ENCODE peak calls at places on chromosomes 5 and 9, in ten cellular contexts. K is psoas muscle, A is tibial artery, W is GM06990, M is DND-41, O is IMR-90, H is cardiac muscle cell, Z is HFF-Myc, U is GM12864, Y is ascending aorta. E is an unnamed sample.

GRCh38 chr5:116144103-116144502 is 59.3 kb downstream of the COMMD10 start:
- DNase-seq in Z (no peak), Y (no peak), M (no peak), O (peak), W (no peak), H (peak), U (no peak), A (no peak), K (no peak), E (peak)

GRCh38 chr9:114805670-114806551 is at the start of gene TNFSF15:
- DNase-seq in U (peak), Y (no peak), K (peak), M (peak), W (peak), O (peak), Z (no peak), H (no peak), A (peak), E (no peak)

GRCh38 chr5:116492016-116492623 is 82.5 kb downstream of the SEMA6A start:
- DNase-seq in H (peak), A (no peak), K (no peak), U (no peak), M (peak), Y (no peak), Z (peak), O (peak), W (no peak), E (peak)

GRCh38 chr9:129826344-129826743 is 2.4 kb upstream of the TOR1A start:
- DNase-seq in U (no peak), A (no peak), W (no peak), O (no peak), K (no peak), Z (peak), H (no peak), Y (no peak), M (no peak), E (peak)

GRCh38 chr9:91179237-91180138 is 182.2 kb downstream of the AUH start:
- DNase-seq in H (no peak), W (no peak), K (no peak), M (no peak), O (peak), Z (no peak), U (no peak), Y (peak), A (no peak), E (peak)

GRCh38 chr9:22363421-22363887 is 83.2 kb upstream of the DMRTA1 start:
- DNase-seq in W (no peak), K (no peak), M (no peak), Y (no peak), H (no peak), A (no peak), Z (no peak), O (no peak), U (no peak), E (no peak)

GRCh38 chr9:130745829-130746228 is 52.2 kb downstream of the EXOSC2 start:
- DNase-seq in A (no peak), Z (no peak), U (no peak), H (no peak), Y (no peak), O (no peak), W (no peak), K (no peak), M (no peak), E (no peak)

GRCh38 chr9:34891386-34891785 is 66.7 kb upstream of the PHF24 start:
- DNase-seq in K (no peak), A (no peak), W (no peak), U (no peak), M (no peak), H (no peak), Z (no peak), O (no peak), Y (no peak), E (peak)

GRCh38 chr5:73307645-73308346 is 134.8 kb downstream of the TMEM174 start:
- DNase-seq in Y (no peak), Z (no peak), H (no peak), A (no peak), W (no peak), U (no peak), M (no peak), K (no peak), O (no peak), E (no peak)

GRCh38 chr5:136620016-136620419 is 254.7 kb upstream of the TRPC7 start:
- DNase-seq in M (no peak), A (no peak), O (peak), K (no peak), H (peak), Z (peak), Y (no peak), W (no peak), U (no peak), E (peak)

GRCh38 chr5:140630296-140630695 is 2.7 kb downstream of the CD14 start:
- DNase-seq in Y (no peak), A (no peak), M (no peak), H (no peak), O (no peak), W (no peak), Z (no peak), K (no peak), U (no peak), E (peak)

GRCh38 chr9:129988607-129989361 is 54.2 kb downstream of the FNBP1 start:
- DNase-seq in U (peak), H (no peak), M (no peak), A (no peak), W (peak), O (no peak), K (no peak), Z (no peak), Y (peak), E (no peak)

GRCh38 chr9:87751869-87752268 is 25.9 kb downstream of the CTSL start:
- DNase-seq in U (no peak), W (no peak), M (no peak), Z (no peak), O (no peak), K (no peak), H (no peak), A (no peak), Y (no peak), E (no peak)

GRCh38 chr9:27534131-27534530 is 4.5 kb upstream of the MOB3B start:
- DNase-seq in W (no peak), K (no peak), U (no peak), M (no peak), A (no peak), Z (no peak), O (no peak), H (no peak), Y (no peak), E (no peak)

GRCh38 chr9:112917027-112917986 is 26.6 kb upstream of the SLC46A2 start:
- DNase-seq in H (no peak), K (no peak), O (no peak), Y (no peak), W (no peak), U (no peak), A (no peak), M (no peak), Z (no peak), E (no peak)

GRCh38 chr5:81183811-81184748 is 49.0 kb upstream of the CKMT2 start:
- DNase-seq in W (no peak), Z (no peak), O (no peak), U (no peak), Y (no peak), K (no peak), M (no peak), H (no peak), A (no peak), E (no peak)

GRCh38 chr5:102807878-102808502 is 52.9 kb downstream of the PAM start:
- DNase-seq in U (no peak), M (peak), Y (no peak), A (no peak), K (no peak), Z (peak), W (no peak), O (peak), H (no peak), E (peak)

GRCh38 chr5:110736763-110737162 is 2.0 kb upstream of the SLC25A46 start:
- DNase-seq in W (no peak), A (no peak), Z (no peak), U (no peak), H (no peak), Y (no peak), M (no peak), K (no peak), O (no peak), E (no peak)
- H3K4me3 ChIP-seq in W (no peak), A (no peak), Z (no peak), U (no peak), H (no peak), Y (no peak), M (no peak), K (no peak), O (no peak), E (no peak)

GRCh38 chr5:164324239-164324638 is 818.8 kb downstream of the MAT2B start:
- DNase-seq in U (no peak), M (no peak), A (no peak), Z (no peak), O (no peak), Y (no peak), H (no peak), W (no peak), K (no peak), E (no peak)

DNA sequence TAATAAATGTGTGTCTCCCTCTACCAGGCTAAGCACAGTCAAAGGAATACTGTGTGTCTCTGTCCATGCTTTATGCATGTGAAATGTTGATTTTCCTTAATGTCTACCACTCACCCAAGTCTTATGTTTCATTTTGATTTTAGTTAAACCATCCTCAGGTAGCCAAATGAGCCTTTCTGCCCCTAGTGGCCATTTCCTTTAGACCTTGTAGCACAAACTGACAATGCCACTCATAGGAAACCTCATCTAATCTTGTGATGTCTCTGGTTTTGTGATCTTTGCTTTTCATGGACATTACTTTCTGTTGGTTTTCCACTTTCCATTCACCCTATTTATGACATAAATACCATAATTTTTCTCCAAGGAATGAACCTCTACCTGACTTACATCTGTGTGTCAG is 820.8 kb downstream of the MAT2B start:
- DNase-seq in O (no peak), U (no peak), H (no peak), Z (no peak), A (no peak), M (no peak), K (no peak), W (no peak), Y (no peak), E (no peak)
- TF ChIP-seq CTCF in O (no peak), U (peak), H (peak), Z (peak), A (no peak), M (no peak), K (no peak), W (peak), Y (no peak), E (peak)

GRCh38 chr5:93886917-93887361 is 145.5 kb upstream of the POU5F2 start:
- DNase-seq in U (no peak), A (no peak), H (peak), Y (no peak), K (no peak), O (peak), Z (no peak), W (no peak), M (peak), E (peak)
- H3K4me3 ChIP-seq in U (no peak), A (no peak), H (no peak), Y (no peak), K (no peak), O (peak), Z (no peak), W (no peak), M (peak), E (no peak)

DNA sequence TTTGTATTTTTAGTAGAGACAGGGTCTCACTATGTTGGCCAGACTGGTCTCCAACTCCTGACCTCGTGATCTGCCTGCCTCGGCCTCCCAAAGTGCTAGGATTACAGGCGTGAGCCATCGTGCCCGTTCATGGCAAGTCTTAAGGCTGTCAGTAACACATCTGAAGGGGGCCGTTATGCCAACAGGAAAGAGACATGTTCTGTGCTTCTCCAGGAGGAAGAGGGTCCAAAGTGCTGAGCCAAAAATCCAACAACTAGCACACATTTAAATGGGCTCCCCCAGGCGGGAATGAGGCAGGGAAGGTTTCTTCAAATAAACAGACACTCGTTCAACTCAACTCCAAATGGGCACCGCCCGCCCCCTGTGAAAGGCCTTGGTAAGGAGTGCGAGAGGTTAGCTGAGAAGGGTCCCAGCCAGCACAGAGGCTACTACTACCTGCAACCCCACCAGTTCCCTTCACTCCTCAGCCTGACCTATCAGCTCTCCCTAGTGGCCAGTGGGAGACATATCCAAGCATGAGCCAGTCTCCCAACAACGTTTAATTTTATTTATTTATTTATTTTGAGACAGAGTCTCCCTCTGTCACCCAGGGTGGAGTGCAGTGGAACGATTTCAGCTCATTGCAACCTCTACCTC is 84.1 kb upstream of the DMRT1 start:
- DNase-seq in O (peak), W (no peak), H (peak), K (no peak), Z (no peak), A (no peak), M (peak), U (no peak), Y (peak), E (peak)
- TF ChIP-seq CTCF in O (peak), W (peak), H (peak), K (peak), Z (peak), A (peak), M (peak), U (peak), Y (peak), E (peak)

DNA sequence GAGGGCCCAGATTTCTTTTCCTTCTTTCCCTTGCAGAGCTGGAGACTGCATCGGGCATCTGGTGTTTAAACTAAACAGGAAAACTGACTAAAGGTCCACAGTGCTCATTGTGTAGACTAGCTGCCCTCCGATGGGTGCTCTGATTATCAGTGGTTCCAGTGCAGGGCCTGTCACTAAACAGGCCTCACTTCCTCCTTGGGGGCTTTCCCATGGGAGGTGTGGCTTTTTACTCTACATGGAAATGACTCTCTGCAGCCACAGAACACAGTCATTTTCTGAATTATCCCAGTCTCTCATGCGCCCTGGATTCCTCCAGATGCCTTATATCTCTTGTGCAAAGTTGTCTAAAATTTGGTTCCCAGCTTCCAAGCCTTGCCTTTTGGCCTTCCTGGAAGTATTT is 199.2 kb downstream of the TRIO start:
- DNase-seq in W (no peak), O (peak), M (no peak), A (no peak), Y (no peak), Z (no peak), U (no peak), K (no peak), H (no peak), E (peak)
- H3K4me3 ChIP-seq in W (no peak), O (no peak), M (no peak), A (no peak), Y (no peak), Z (no peak), U (no peak), K (no peak), H (no peak), E (no peak)

GRCh38 chr5:123949807-123950206 is 437.8 kb downstream of the CSNK1G3 start:
- DNase-seq in M (no peak), H (no peak), U (no peak), A (no peak), K (no peak), O (no peak), W (no peak), Z (no peak), Y (no peak), E (no peak)
- TF ChIP-seq CTCF in M (no peak), H (no peak), U (no peak), A (no peak), K (no peak), O (no peak), W (no peak), Z (no peak), Y (no peak), E (no peak)

DNA sequence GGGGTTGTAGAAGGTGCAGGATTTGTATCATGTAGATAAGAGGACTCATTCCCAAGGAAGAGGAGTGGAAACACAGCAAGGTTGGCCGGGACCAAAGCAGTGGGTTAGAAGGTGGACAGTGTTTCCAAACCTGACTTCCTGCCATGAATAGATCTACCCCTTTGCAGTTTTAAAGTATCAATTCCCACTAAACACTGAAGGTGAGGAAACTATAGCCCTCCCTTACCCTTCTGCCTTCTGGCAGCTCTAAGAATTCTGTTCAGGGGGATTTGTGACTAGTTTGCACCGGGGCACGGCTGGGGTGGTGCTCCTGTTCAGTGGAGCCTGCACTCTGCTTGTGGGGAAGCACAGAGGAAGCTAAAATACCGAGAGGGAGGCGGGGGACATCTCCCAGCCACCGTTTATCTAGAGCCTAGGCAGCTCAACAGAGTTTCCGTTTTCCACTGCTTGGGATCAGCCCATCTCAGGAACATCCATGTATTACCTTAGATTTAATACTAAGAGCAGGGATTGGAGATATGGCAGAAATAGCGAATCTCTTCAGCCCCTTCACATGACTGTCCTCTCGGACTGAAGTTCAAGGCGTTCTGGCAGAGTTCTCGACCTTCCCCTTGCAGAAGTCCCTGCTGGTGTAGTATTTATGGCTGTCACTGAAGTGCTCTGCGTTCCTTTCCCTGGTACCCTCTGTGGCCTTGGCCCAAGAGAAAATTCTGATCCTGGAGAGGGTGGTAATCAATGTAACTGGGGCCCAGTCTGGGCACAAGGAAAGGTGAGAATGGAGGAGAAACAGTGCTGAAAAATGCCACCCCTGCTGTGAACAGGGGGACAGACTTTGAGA is 5.5 kb downstream of the ISL1 start:
- DNase-seq in O (no peak), K (no peak), U (no peak), A (no peak), Y (no peak), Z (no peak), H (no peak), W (no peak), M (no peak), E (no peak)
- H3K4me3 ChIP-seq in O (no peak), K (no peak), U (no peak), A (peak), Y (peak), Z (peak), H (peak), W (no peak), M (no peak), E (no peak)

GRCh38 chr9:33228606-33229005 is 11.4 kb upstream of the SPINK4 start:
- DNase-seq in A (no peak), H (no peak), M (no peak), Y (no peak), O (no peak), W (no peak), U (no peak), K (no peak), Z (no peak), E (no peak)

GRCh38 chr9:33230756-33231691 is 8.9 kb upstream of the SPINK4 start:
- DNase-seq in H (no peak), A (no peak), K (no peak), Z (no peak), M (no peak), U (no peak), Y (no peak), O (no peak), W (no peak), E (no peak)

GRCh38 chr9:33227741-33228140 is 12.2 kb upstream of the SPINK4 start:
- DNase-seq in H (no peak), K (no peak), Z (no peak), U (no peak), A (no peak), M (no peak), O (no peak), W (no peak), Y (no peak), E (no peak)

GRCh38 chr9:33227013-33227398 is 13.0 kb upstream of the SPINK4 start:
- DNase-seq in H (no peak), M (no peak), U (no peak), O (no peak), Y (peak), K (peak), W (peak), A (peak), Z (no peak), E (no peak)

DNA sequence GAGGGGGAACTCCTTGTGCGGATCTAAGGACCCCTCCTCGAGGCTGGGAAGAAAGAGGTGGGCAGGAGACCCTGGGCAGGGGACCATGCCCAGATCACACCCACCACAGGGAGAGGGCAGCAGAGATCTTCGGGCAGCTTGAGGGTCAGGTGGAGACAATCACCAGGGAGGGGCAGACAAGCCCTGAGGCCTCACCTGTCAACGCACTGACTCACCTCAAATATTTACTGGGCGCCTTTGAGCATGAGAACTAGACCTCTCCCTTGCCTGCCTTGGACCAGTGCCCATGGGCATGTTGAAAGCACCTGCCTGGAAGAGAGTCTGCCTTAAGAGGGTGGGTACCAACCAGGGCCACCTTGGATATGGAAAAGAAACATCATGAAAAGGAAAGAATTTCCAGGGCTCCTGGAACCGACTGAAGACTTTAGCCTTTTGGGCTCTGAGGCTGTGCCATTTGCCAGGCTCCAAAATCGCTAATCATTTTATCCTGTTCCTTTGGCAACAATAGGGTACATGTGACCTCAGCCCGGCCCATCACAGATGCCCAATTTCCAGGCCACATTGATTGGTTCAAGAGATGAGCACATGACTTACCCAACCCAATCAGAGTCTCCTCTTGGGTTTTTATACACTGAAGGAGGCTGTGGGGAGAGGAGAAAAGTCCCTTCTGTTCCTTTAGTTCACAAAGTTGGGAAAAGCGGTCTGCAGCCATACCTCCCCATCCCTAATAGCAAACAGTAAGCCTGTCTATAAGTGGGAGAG is 10.4 kb upstream of the SPINK4 start:
- DNase-seq in M (no peak), K (no peak), U (no peak), Z (no peak), O (no peak), Y (no peak), H (no peak), A (no peak), W (no peak), E (no peak)
- TF ChIP-seq CTCF in M (no peak), K (peak), U (no peak), Z (no peak), O (peak), Y (no peak), H (no peak), A (no peak), W (no peak), E (peak)

GRCh38 chr9:69874301-69875060 is 53.9 kb downstream of the CFAP95 start:
- DNase-seq in M (no peak), W (no peak), Z (no peak), U (no peak), K (no peak), Y (no peak), A (no peak), H (no peak), O (no peak), E (peak)
- H3K4me3 ChIP-seq in M (no peak), W (no peak), Z (no peak), U (no peak), K (peak), Y (no peak), A (no peak), H (no peak), O (no peak), E (no peak)